ENCODE peak calls at places on chromosomes 12 and 14, in nine cellular contexts. One of them, this sample, is unnamed.

GRCh38 chr14:101078105-101078891 is 174.8 kb upstream of the RTL1 start:
- DNase-seq in colonic mucosa: peak
- DNase-seq in spleen: no peak
- DNase-seq in ELR: no peak
- DNase-seq in foreskin fibroblast: no peak
- DNase-seq in iris pigment epithelial cell: no peak
- DNase-seq in NCI-H1436: no peak
- DNase-seq in mucosa of descending colon: no peak
- DNase-seq in GM18507: no peak
- DNase-seq in this sample: no peak

GRCh38 chr12:38998887-38999482 is 93.6 kb upstream of the CPNE8 start:
- DNase-seq in NCI-H1436: no peak
- DNase-seq in colonic mucosa: no peak
- DNase-seq in mucosa of descending colon: no peak
- DNase-seq in GM18507: no peak
- DNase-seq in ELR: no peak
- DNase-seq in iris pigment epithelial cell: no peak
- DNase-seq in spleen: no peak
- DNase-seq in foreskin fibroblast: no peak
- DNase-seq in this sample: no peak

GRCh38 chr14:88380405-88380804 is 5.1 kb upstream of the SPATA7 start:
- DNase-seq in ELR: peak
- DNase-seq in foreskin fibroblast: no peak
- DNase-seq in mucosa of descending colon: no peak
- DNase-seq in GM18507: no peak
- DNase-seq in colonic mucosa: no peak
- DNase-seq in iris pigment epithelial cell: peak
- DNase-seq in NCI-H1436: peak
- DNase-seq in spleen: no peak
- DNase-seq in this sample: no peak

GRCh38 chr12:19421503-19422282 is 17.6 kb upstream of the AEBP2 start:
- DNase-seq in colonic mucosa: no peak
- DNase-seq in GM18507: no peak
- DNase-seq in ELR: no peak
- DNase-seq in NCI-H1436: no peak
- DNase-seq in foreskin fibroblast: no peak
- DNase-seq in mucosa of descending colon: no peak
- DNase-seq in iris pigment epithelial cell: no peak
- DNase-seq in spleen: no peak
- DNase-seq in this sample: no peak

GRCh38 chr12:94832780-94833760 is 170.4 kb downstream of the NDUFA12 start:
- DNase-seq in colonic mucosa: no peak
- DNase-seq in iris pigment epithelial cell: peak
- DNase-seq in foreskin fibroblast: no peak
- DNase-seq in mucosa of descending colon: no peak
- DNase-seq in spleen: no peak
- DNase-seq in NCI-H1436: peak
- DNase-seq in ELR: no peak
- DNase-seq in GM18507: no peak
- DNase-seq in this sample: peak

GRCh38 chr14:102731871-102732800 is 45.1 kb upstream of the TRAF3 start:
- DNase-seq in iris pigment epithelial cell: no peak
- DNase-seq in spleen: no peak
- DNase-seq in ELR: no peak
- DNase-seq in NCI-H1436: no peak
- DNase-seq in mucosa of descending colon: no peak
- DNase-seq in foreskin fibroblast: no peak
- DNase-seq in colonic mucosa: no peak
- DNase-seq in GM18507: no peak
- DNase-seq in this sample: no peak

GRCh38 chr12:69278814-69279782 is 39.7 kb downstream of the CPSF6 start:
- DNase-seq in ELR: no peak
- DNase-seq in foreskin fibroblast: no peak
- DNase-seq in colonic mucosa: no peak
- DNase-seq in spleen: no peak
- DNase-seq in GM18507: no peak
- DNase-seq in NCI-H1436: no peak
- DNase-seq in iris pigment epithelial cell: no peak
- DNase-seq in mucosa of descending colon: no peak
- DNase-seq in this sample: no peak

GRCh38 chr12:50763637-50764115 is at the start of gene ATF1:
- DNase-seq in foreskin fibroblast: peak
- DNase-seq in iris pigment epithelial cell: peak
- DNase-seq in colonic mucosa: peak
- DNase-seq in mucosa of descending colon: peak
- DNase-seq in NCI-H1436: peak
- DNase-seq in spleen: peak
- DNase-seq in GM18507: peak
- DNase-seq in ELR: peak
- DNase-seq in this sample: peak

GRCh38 chr12:54027442-54027786 is 826 bp upstream of the HOXC6 start:
- DNase-seq in foreskin fibroblast: no peak
- DNase-seq in NCI-H1436: no peak
- DNase-seq in mucosa of descending colon: no peak
- DNase-seq in ELR: no peak
- DNase-seq in GM18507: no peak
- DNase-seq in colonic mucosa: no peak
- DNase-seq in iris pigment epithelial cell: no peak
- DNase-seq in spleen: no peak
- DNase-seq in this sample: no peak

GRCh38 chr14:77041837-77042557 is 13.5 kb upstream of the IRF2BPL start:
- DNase-seq in mucosa of descending colon: no peak
- DNase-seq in iris pigment epithelial cell: peak
- DNase-seq in spleen: no peak
- DNase-seq in ELR: peak
- DNase-seq in foreskin fibroblast: peak
- DNase-seq in GM18507: no peak
- DNase-seq in NCI-H1436: no peak
- DNase-seq in colonic mucosa: no peak
- DNase-seq in this sample: no peak

This sample was measured in iPS DF 6.9.